ENCODE peak calls at places on chromosome 9, in eight cellular contexts. One of them, this sample, is unnamed. For H3K27me3 and H3K4me1, the result is how much of the 10 kb centered on the place peaks cover.

GRCh38 chr9:116686693-116687073 is 422 bp upstream of the TRIM32 start:
- DNase-seq in GM23248: peak
- DNase-seq in H1: no peak
- DNase-seq in heart right ventricle: no peak
- DNase-seq in tibial nerve: no peak
- DNase-seq in GM23338: peak
- DNase-seq in CD8-positive, alpha-beta memory T cell: no peak
- DNase-seq in H9: peak
- DNase-seq in this sample: no peak

GRCh38 chr9:70924905-70925547 is 196.4 kb downstream of the TRPM3 start:
- DNase-seq in GM23248: peak
- DNase-seq in H1: no peak
- DNase-seq in heart right ventricle: no peak
- DNase-seq in tibial nerve: peak
- DNase-seq in GM23338: peak
- DNase-seq in CD8-positive, alpha-beta memory T cell: no peak
- DNase-seq in H9: peak
- DNase-seq in this sample: peak

GRCh38 chr9:86445636-86446035 is 91.4 kb upstream of the TUT7 start:
- DNase-seq in GM23248: no peak
- DNase-seq in H1: no peak
- DNase-seq in heart right ventricle: no peak
- DNase-seq in tibial nerve: no peak
- DNase-seq in GM23338: no peak
- DNase-seq in CD8-positive, alpha-beta memory T cell: no peak
- DNase-seq in H9: no peak
- DNase-seq in this sample: no peak

GRCh38 chr9:107942870-107943269 is 453.3 kb upstream of the KLF4 start:
- DNase-seq in GM23248: no peak
- DNase-seq in H1: no peak
- DNase-seq in heart right ventricle: no peak
- DNase-seq in tibial nerve: no peak
- DNase-seq in GM23338: peak
- DNase-seq in CD8-positive, alpha-beta memory T cell: no peak
- DNase-seq in H9: no peak
- DNase-seq in this sample: no peak

GRCh38 chr9:27610622-27611021 is 37.3 kb upstream of the C9orf72 start:
- DNase-seq in GM23248: no peak
- DNase-seq in H1: no peak
- DNase-seq in heart right ventricle: no peak
- DNase-seq in tibial nerve: no peak
- DNase-seq in GM23338: no peak
- DNase-seq in CD8-positive, alpha-beta memory T cell: no peak
- DNase-seq in H9: no peak
- DNase-seq in this sample: no peak

GRCh38 chr9:77883133-77883532 is 148.5 kb downstream of the GNAQ start:
- DNase-seq in GM23248: no peak
- DNase-seq in H1: no peak
- DNase-seq in heart right ventricle: no peak
- DNase-seq in tibial nerve: no peak
- DNase-seq in GM23338: no peak
- DNase-seq in CD8-positive, alpha-beta memory T cell: no peak
- DNase-seq in H9: no peak
- DNase-seq in this sample: no peak

GRCh38 chr9:20618361-20618799 is 3.9 kb downstream of the MLLT3 start:
- DNase-seq in GM23248: peak
- DNase-seq in H1: no peak
- DNase-seq in heart right ventricle: no peak
- DNase-seq in tibial nerve: no peak
- DNase-seq in GM23338: no peak
- DNase-seq in CD8-positive, alpha-beta memory T cell: no peak
- DNase-seq in H9: no peak
- DNase-seq in this sample: no peak

GRCh38 chr9:114417511-114417910 is 29.7 kb upstream of the AKNA start:
- DNase-seq in GM23248: peak
- DNase-seq in H1: no peak
- DNase-seq in heart right ventricle: no peak
- DNase-seq in tibial nerve: no peak
- DNase-seq in GM23338: no peak
- DNase-seq in CD8-positive, alpha-beta memory T cell: no peak
- DNase-seq in H9: no peak
- DNase-seq in this sample: no peak

DNA sequence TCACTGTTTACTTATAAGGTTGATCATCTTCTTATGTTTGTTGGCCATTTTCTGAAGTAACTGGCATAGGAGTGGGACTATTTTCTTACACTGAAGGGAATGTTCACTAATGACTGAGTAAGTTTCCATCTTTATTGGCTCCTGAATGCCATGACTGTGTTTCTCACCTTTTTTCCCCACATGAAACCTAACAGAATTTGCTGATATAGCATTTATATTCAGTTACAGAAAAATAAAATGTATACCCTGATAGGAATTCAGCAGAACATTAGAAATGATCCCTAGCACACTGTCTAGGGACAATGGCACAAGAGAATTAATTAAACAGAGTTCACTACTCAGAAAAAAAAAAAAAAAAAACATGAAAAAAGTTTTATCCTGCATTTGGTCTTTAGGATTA is 1465.1 kb upstream of the C9orf72 start:
- DNase-seq in GM23248: no peak
- DNase-seq in H1: no peak
- DNase-seq in heart right ventricle: no peak
- DNase-seq in tibial nerve: no peak
- DNase-seq in GM23338: no peak
- DNase-seq in CD8-positive, alpha-beta memory T cell: no peak
- DNase-seq in H9: no peak
- DNase-seq in this sample: no peak
- H3K27me3 ChIP-seq in GM23248: under half
- H3K27me3 ChIP-seq in H1: under half
- H3K27me3 ChIP-seq in heart right ventricle: under half
- H3K27me3 ChIP-seq in tibial nerve: under half
- H3K27me3 ChIP-seq in GM23338: under half
- H3K27me3 ChIP-seq in CD8-positive, alpha-beta memory T cell: under half
- H3K27me3 ChIP-seq in H9: under half
- H3K27me3 ChIP-seq in this sample: under half

DNA sequence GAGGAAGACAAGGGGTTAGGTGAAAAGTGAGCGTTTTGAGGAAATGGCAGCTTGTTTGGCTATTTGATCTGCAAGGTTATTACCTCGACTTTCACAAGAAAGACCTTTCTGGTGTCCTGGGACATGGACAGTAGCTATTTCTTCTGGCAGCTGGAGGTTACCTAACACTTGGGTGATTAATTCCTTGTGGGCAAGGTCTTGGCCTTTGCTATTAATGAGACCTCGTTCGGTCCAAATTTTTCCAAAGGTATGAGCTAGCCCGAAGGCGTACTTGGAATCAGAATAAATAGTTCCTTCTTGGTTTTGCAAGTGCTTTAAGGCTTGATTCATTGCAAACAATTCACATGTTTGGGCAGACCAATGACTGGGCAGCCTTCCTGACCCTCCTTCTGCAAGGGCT is 4.9 kb downstream of the GTF3C5 start:
- DNase-seq in GM23248: no peak
- DNase-seq in H1: no peak
- DNase-seq in heart right ventricle: no peak
- DNase-seq in tibial nerve: no peak
- DNase-seq in GM23338: no peak
- DNase-seq in CD8-positive, alpha-beta memory T cell: no peak
- DNase-seq in H9: no peak
- DNase-seq in this sample: no peak
- H3K27ac ChIP-seq in GM23248: no peak
- H3K27ac ChIP-seq in H1: no peak
- H3K27ac ChIP-seq in heart right ventricle: no peak
- H3K27ac ChIP-seq in tibial nerve: no peak
- H3K27ac ChIP-seq in GM23338: no peak
- H3K27ac ChIP-seq in CD8-positive, alpha-beta memory T cell: no peak
- H3K27ac ChIP-seq in H9: no peak
- H3K27ac ChIP-seq in this sample: no peak

GRCh38 chr9:34097865-34098264 is 28.6 kb downstream of the DCAF12 start:
- DNase-seq in GM23248: no peak
- DNase-seq in H1: no peak
- DNase-seq in heart right ventricle: no peak
- DNase-seq in tibial nerve: no peak
- DNase-seq in GM23338: no peak
- DNase-seq in CD8-positive, alpha-beta memory T cell: no peak
- DNase-seq in H9: no peak
- DNase-seq in this sample: no peak

GRCh38 chr9:34098307-34098706 is 28.2 kb downstream of the DCAF12 start:
- DNase-seq in GM23248: no peak
- DNase-seq in H1: no peak
- DNase-seq in heart right ventricle: no peak
- DNase-seq in tibial nerve: no peak
- DNase-seq in GM23338: no peak
- DNase-seq in CD8-positive, alpha-beta memory T cell: no peak
- DNase-seq in H9: no peak
- DNase-seq in this sample: no peak

GRCh38 chr9:34093578-34093977 is 32.9 kb downstream of the DCAF12 start:
- DNase-seq in GM23248: no peak
- DNase-seq in H1: no peak
- DNase-seq in heart right ventricle: no peak
- DNase-seq in tibial nerve: no peak
- DNase-seq in GM23338: no peak
- DNase-seq in CD8-positive, alpha-beta memory T cell: no peak
- DNase-seq in H9: no peak
- DNase-seq in this sample: no peak

DNA sequence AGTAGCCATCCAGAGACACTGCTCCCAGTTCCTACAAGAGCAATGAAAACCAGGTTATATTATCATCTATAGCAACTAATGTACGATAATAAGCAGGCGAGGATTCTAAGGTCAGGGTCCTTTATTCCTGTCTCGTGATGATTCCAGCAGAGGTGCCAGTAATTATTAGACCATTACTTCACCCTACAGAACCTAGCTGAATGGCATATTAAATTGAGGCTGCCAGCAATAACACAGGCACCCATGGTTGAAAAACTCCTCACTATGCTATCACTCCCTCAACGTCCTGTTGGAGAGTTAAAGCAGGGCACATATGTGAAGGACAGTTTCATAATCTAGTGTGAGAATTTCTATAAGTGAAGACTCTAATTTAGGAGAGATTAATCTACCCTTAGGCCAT is 29.7 kb downstream of the DCAF12 start:
- DNase-seq in GM23248: no peak
- DNase-seq in H1: no peak
- DNase-seq in heart right ventricle: no peak
- DNase-seq in tibial nerve: no peak
- DNase-seq in GM23338: no peak
- DNase-seq in CD8-positive, alpha-beta memory T cell: no peak
- DNase-seq in H9: no peak
- DNase-seq in this sample: no peak
- H3K4me1 ChIP-seq in GM23248: under half
- H3K4me1 ChIP-seq in H1: under half
- H3K4me1 ChIP-seq in heart right ventricle: under half
- H3K4me1 ChIP-seq in tibial nerve: under half
- H3K4me1 ChIP-seq in GM23338: under half
- H3K4me1 ChIP-seq in CD8-positive, alpha-beta memory T cell: under half
- H3K4me1 ChIP-seq in H9: under half
- H3K4me1 ChIP-seq in this sample: under half

GRCh38 chr9:136129176-136129575 is 10.5 kb upstream of the TMEM250 start:
- DNase-seq in GM23248: no peak
- DNase-seq in H1: no peak
- DNase-seq in heart right ventricle: no peak
- DNase-seq in tibial nerve: no peak
- DNase-seq in GM23338: no peak
- DNase-seq in CD8-positive, alpha-beta memory T cell: no peak
- DNase-seq in H9: no peak
- DNase-seq in this sample: no peak

GRCh38 chr9:136132500-136133050 is 13.9 kb upstream of the TMEM250 start:
- DNase-seq in GM23248: no peak
- DNase-seq in H1: no peak
- DNase-seq in heart right ventricle: no peak
- DNase-seq in tibial nerve: no peak
- DNase-seq in GM23338: no peak
- DNase-seq in CD8-positive, alpha-beta memory T cell: no peak
- DNase-seq in H9: no peak
- DNase-seq in this sample: no peak

GRCh38 chr9:136133959-136134484 is 15.3 kb upstream of the TMEM250 start:
- DNase-seq in GM23248: no peak
- DNase-seq in H1: no peak
- DNase-seq in heart right ventricle: no peak
- DNase-seq in tibial nerve: no peak
- DNase-seq in GM23338: no peak
- DNase-seq in CD8-positive, alpha-beta memory T cell: no peak
- DNase-seq in H9: no peak
- DNase-seq in this sample: no peak

GRCh38 chr9:136133191-136133958 is 14.7 kb upstream of the TMEM250 start:
- DNase-seq in GM23248: peak
- DNase-seq in H1: no peak
- DNase-seq in heart right ventricle: no peak
- DNase-seq in tibial nerve: no peak
- DNase-seq in GM23338: peak
- DNase-seq in CD8-positive, alpha-beta memory T cell: peak
- DNase-seq in H9: peak
- DNase-seq in this sample: no peak

GRCh38 chr9:136131629-136132499 is 13.2 kb upstream of the TMEM250 start:
- DNase-seq in GM23248: no peak
- DNase-seq in H1: no peak
- DNase-seq in heart right ventricle: no peak
- DNase-seq in tibial nerve: no peak
- DNase-seq in GM23338: no peak
- DNase-seq in CD8-positive, alpha-beta memory T cell: no peak
- DNase-seq in H9: no peak
- DNase-seq in this sample: no peak
- H3K27me3 ChIP-seq in GM23248: half or more
- H3K27me3 ChIP-seq in H1: under half
- H3K27me3 ChIP-seq in heart right ventricle: half or more
- H3K27me3 ChIP-seq in tibial nerve: half or more
- H3K27me3 ChIP-seq in GM23338: under half
- H3K27me3 ChIP-seq in CD8-positive, alpha-beta memory T cell: under half
- H3K27me3 ChIP-seq in H9: under half
- H3K27me3 ChIP-seq in this sample: under half

DNA sequence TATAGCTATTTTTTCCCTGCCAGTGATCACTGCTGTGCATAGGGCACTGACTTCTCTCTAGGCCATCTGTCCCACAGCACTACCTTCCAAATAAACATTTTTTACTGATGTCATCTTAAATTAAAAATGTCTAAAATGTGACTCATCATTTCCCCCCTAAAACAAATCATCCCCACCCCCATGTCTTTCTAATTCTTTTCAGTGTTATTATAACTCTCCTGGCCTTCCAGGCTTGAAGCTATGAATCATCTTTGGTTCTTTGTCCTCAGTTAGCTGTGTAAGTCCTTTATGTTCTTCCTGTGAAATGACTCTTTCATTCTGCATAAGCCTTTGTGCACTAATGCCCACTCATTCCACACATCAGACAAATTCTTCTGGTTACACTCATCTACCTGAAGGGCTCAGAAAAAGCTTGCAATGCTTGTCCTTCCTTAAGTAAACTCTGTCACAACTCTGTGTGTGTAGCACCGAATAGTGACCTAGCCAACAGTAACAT is 78.1 kb downstream of the CFAP95 start:
- DNase-seq in GM23248: peak
- DNase-seq in H1: no peak
- DNase-seq in heart right ventricle: no peak
- DNase-seq in tibial nerve: no peak
- DNase-seq in GM23338: no peak
- DNase-seq in CD8-positive, alpha-beta memory T cell: no peak
- DNase-seq in H9: no peak
- DNase-seq in this sample: no peak
- H3K27ac ChIP-seq in GM23248: peak
- H3K27ac ChIP-seq in H1: no peak
- H3K27ac ChIP-seq in heart right ventricle: no peak
- H3K27ac ChIP-seq in tibial nerve: no peak
- H3K27ac ChIP-seq in GM23338: no peak
- H3K27ac ChIP-seq in CD8-positive, alpha-beta memory T cell: no peak
- H3K27ac ChIP-seq in H9: no peak
- H3K27ac ChIP-seq in this sample: no peak

This sample was measured in testis.